ENCODE peak calls at places on chromosome 20, in five cellular contexts. P is A549, V is colonic mucosa, Z is HFFc6, O is AG04449. G is an unnamed sample.
A peak's percentile ranks its signal among the peaks of the same experiment; 100 is the strongest.

GRCh38 chr20:36548006-36548315 is 6.6 kb downstream of the MYL9 start:
- DNase-seq in P (no peak), V (no peak), Z (no peak), O (no peak), G (no peak)

GRCh38 chr20:29319725-29320124 is 1937.7 kb upstream of the DEFB115 start:
- DNase-seq in P (no peak), V (no peak), Z (no peak), O (no peak), G (no peak)

GRCh38 chr20:51772236-51772635 is 4.0 kb upstream of the ATP9A start:
- DNase-seq in P (no peak), V (no peak), Z (no peak), O (no peak), G (no peak)

GRCh38 chr20:49851234-49851755 is 38.7 kb downstream of the SLC9A8 start:
- DNase-seq in P (no peak), V (no peak), Z (no peak), O (no peak), G (no peak)

GRCh38 chr20:36620917-36621316 is 15.3 kb downstream of the RAB5IF start:
- DNase-seq in P (no peak), V (no peak), Z (no peak), O (no peak), G (no peak)

GRCh38 chr20:3383878-3384495 is 23.5 kb downstream of the DNAAF9 start:
- DNase-seq in P (no peak), V (no peak), Z (no peak), O (no peak), G (no peak)

GRCh38 chr20:2800590-2801458 is at the start of gene CPXM1:
- DNase-seq in P (no peak), V (no peak), Z (no peak), O (no peak), G (no peak)

GRCh38 chr20:49685809-49686208 is 27.9 kb downstream of the B4GALT5 start:
- DNase-seq in P (no peak), V (no peak), Z (peak; percentile 38), O (no peak), G (peak; percentile 25)

GRCh38 chr20:54389872-54390271 is 85.5 kb upstream of the DOK5 start:
- DNase-seq in P (no peak), V (no peak), Z (no peak), O (no peak), G (no peak)

GRCh38 chr20:13276945-13277582 is 56.0 kb downstream of the ISM1 start:
- DNase-seq in P (no peak), V (no peak), Z (no peak), O (no peak), G (no peak)

GRCh38 chr20:42531675-42531985 is 658.1 kb downstream of the PTPRT start:
- DNase-seq in P (no peak), V (no peak), Z (no peak), O (no peak), G (no peak)

GRCh38 chr20:37297066-37297736 is 7.7 kb downstream of the MANBAL start:
- DNase-seq in P (peak; percentile 37), V (no peak), Z (peak; percentile 91), O (peak; percentile 76), G (no peak)

GRCh38 chr20:37309290-37309689 is 19.8 kb downstream of the MANBAL start:
- DNase-seq in P (no peak), V (no peak), Z (no peak), O (no peak), G (no peak)

GRCh38 chr20:17610566-17611289 is 40.9 kb downstream of the DSTN start:
- DNase-seq in P (no peak), V (peak; percentile 80), Z (no peak), O (no peak), G (no peak)

GRCh38 chr20:58227391-58228102 is 906 bp downstream of the ANKRD60 start:
- DNase-seq in P (no peak), V (no peak), Z (no peak), O (no peak), G (no peak)

GRCh38 chr20:15220778-15221565 is 883.6 kb upstream of the FLRT3 start:
- DNase-seq in P (no peak), V (no peak), Z (no peak), O (no peak), G (no peak)

GRCh38 chr20:16098890-16099639 is 474.2 kb downstream of the KIF16B start:
- DNase-seq in P (no peak), V (no peak), Z (no peak), O (no peak), G (no peak)

GRCh38 chr20:50110141-50111047 is 2.6 kb downstream of the UBE2V1 start:
- DNase-seq in P (peak; percentile 31), V (peak; percentile 58), Z (peak; percentile 58), O (no peak), G (no peak)

GRCh38 chr20:49517509-49518100 is 35.1 kb upstream of the KCNB1 start:
- DNase-seq in P (no peak), V (no peak), Z (no peak), O (no peak), G (no peak)

GRCh38 chr20:20184149-20184548 is 131.8 kb downstream of the CFAP61 start:
- DNase-seq in P (peak; percentile 16), V (no peak), Z (no peak), O (no peak), G (no peak)
- TF ChIP-seq CTCF in P (peak; percentile 27), V (peak; percentile 36), Z (peak; percentile 70), O (peak; percentile 4), G (peak; percentile 19)

GRCh38 chr20:20820104-20820503 is 107.7 kb upstream of the RALGAPA2 start:
- DNase-seq in P (peak; percentile 36), V (no peak), Z (no peak), O (no peak), G (no peak)
- TF ChIP-seq CTCF in P (no peak), V (peak; percentile 16), Z (peak; percentile 52), O (peak; percentile 16), G (no peak)

GRCh38 chr20:39822667-39823066 is 860.5 kb downstream of the DHX35 start:
- DNase-seq in P (no peak), V (no peak), Z (peak; percentile 6), O (no peak), G (no peak)
- TF ChIP-seq CTCF in P (no peak), V (no peak), Z (no peak), O (no peak), G (no peak)

GRCh38 chr20:63172726-63173125 is 43.2 kb downstream of the YTHDF1 start:
- DNase-seq in P (peak; percentile 42), V (no peak), Z (no peak), O (no peak), G (no peak)
- TF ChIP-seq CTCF in P (no peak), V (no peak), Z (peak; percentile 44), O (no peak), G (no peak)

DNA sequence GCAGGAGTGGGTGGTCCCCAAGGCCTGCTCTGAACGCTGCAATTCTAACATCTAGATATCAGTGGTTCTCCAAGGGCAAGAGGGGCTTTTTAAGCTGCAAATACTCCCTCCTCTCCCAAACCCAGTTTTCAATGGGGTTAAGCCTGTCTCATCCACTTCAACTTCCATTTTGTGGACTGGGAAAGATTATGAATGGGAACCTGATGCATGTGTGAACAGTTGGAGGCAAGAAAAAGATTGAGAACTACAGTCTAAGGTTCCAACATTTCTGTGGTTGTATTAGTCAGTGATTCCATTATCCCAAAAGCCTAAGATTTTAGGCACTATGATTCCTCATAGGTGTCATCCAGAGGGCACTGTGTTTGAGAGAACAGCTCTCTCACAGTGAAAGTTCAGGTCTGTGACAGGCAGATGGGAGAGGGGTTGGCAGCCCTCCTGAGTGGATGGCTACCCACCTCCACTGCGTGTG is 53.7 kb downstream of the HNF4A start:
- DNase-seq in P (no peak), V (no peak), Z (peak; percentile 59), O (peak; percentile 61), G (no peak)
- TF ChIP-seq CTCF in P (no peak), V (no peak), Z (no peak), O (no peak), G (no peak)

GRCh38 chr20:35329435-35330139 is 37.4 kb upstream of the FAM83C start:
- DNase-seq in P (peak; percentile 72), V (peak; percentile 73), Z (no peak), O (no peak), G (no peak)
- TF ChIP-seq CTCF in P (peak; percentile 84), V (peak; percentile 39), Z (peak; percentile 82), O (peak; percentile 32), G (peak; percentile 40)

DNA sequence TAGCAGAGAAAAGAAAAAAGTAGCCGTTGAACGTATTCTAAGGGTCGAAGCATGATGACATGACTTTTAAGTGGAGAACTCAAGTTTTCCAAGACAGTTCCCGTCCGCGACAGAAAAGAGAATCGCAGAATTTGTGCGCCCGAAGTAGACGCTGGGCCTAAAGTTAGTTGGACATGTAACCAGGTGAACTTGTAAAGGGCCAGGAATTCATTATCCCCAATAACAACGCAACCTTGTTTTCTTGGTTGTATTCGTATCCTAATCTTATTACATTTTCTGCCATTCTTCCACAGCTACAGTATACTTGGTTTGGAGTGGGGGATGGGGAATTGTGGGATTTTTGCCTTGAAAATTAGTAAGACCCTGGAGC is 925 bp downstream of the ITCH start:
- DNase-seq in P (peak; percentile 48), V (no peak), Z (peak; percentile 23), O (no peak), G (no peak)
- TF ChIP-seq CTCF in P (no peak), V (no peak), Z (no peak), O (no peak), G (no peak)

DNA sequence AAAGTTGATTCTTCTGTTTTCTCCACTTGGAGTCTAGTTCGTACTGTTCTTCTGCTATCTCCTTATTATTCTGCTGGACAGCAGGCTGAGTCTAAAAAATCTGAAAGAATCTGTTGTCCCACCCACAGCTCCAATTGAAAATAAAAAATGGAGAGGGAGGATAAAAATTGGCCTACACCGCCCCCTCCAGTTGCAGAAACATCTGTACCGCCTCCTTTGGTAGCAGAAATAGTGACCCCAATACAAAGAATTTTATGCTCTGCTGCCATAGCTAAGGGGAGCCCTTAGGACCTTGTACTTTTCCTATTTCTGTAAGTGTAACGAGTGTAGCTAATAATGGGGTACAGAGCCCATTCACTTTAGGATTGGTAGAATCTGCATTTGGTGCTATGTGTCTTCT is 4.9 kb upstream of the FKBP1A start:
- DNase-seq in P (no peak), V (no peak), Z (no peak), O (no peak), G (no peak)
- TF ChIP-seq CTCF in P (peak; percentile 11), V (peak; percentile 7), Z (peak; percentile 49), O (no peak), G (no peak)

DNA sequence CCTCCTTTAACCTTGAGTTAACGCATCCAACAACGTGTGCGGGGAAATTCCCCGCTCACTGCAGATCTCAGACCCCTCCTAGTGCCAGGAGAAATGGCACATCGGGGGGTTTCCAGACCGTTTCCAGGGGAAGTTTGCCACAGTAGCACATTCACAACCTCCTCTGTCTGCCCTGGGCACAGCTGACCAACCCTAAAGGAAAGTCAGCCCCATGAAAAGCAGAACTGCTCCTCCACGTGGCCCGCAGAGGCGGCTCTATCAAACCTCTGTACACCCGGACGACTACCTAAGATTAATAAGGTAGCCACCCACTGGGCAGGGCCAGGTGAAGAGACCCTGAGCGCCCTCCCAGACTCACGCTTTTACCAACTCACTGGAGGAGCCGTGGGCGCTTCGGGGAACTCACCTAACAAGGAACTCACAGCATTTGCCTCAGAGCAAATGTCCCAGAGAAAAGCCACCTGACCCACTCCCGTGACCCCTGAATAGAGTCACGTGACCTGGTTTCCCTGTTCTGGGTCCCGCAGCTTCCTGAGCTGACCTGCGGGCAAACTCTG is 93.1 kb downstream of the PRND start:
- DNase-seq in P (no peak), V (no peak), Z (no peak), O (no peak), G (no peak)
- TF ChIP-seq CTCF in P (no peak), V (no peak), Z (no peak), O (no peak), G (no peak)